ENCODE peak calls at places on chromosomes 11 and 22, in nine cellular contexts. X is esophagus squamous epithelium, E is right lobe of liver, K is IMR-90, N is HCT116, F is esophagus muscularis mucosa, T is ovary, W is A549, G is suprapubic skin. Q is an unnamed sample.

GRCh38 chr11:18721576-18722292 is 4.3 kb downstream of the IGSF22 start:
- DNase-seq in X (no peak), E (no peak), K (peak; percentile 34), N (peak; percentile 45), F (peak; percentile 93), T (peak; percentile 71), W (peak; percentile 64), G (no peak), Q (peak; percentile 40)

GRCh38 chr11:27995082-27995481 is 112.9 kb downstream of the KIF18A start:
- DNase-seq in X (no peak), E (no peak), K (peak; percentile 68), N (no peak), F (no peak), T (no peak), W (peak; percentile 68), G (no peak), Q (no peak)

GRCh38 chr22:28185130-28185529 is 266.1 kb upstream of the PITPNB start:
- DNase-seq in X (no peak), E (no peak), K (no peak), N (no peak), F (no peak), T (no peak), W (no peak), G (no peak), Q (no peak)

GRCh38 chr22:25357056-25357455 is 137.6 kb downstream of the CRYBB2 start:
- DNase-seq in X (no peak), E (peak; percentile 32), K (no peak), N (no peak), F (no peak), T (peak; percentile 7), W (no peak), G (peak; percentile 50), Q (no peak)

GRCh38 chr22:46749682-46750529 is 11.9 kb upstream of the CERK start:
- DNase-seq in X (no peak), E (peak; percentile 81), K (no peak), N (no peak), F (no peak), T (no peak), W (no peak), G (no peak), Q (no peak)

GRCh38 chr11:7614656-7615055 is 58.6 kb downstream of the CYB5R2 start:
- DNase-seq in X (no peak), E (no peak), K (no peak), N (no peak), F (no peak), T (no peak), W (no peak), G (no peak), Q (no peak)

GRCh38 chr11:123321641-123322040 is 108.4 kb upstream of the GRAMD1B start:
- DNase-seq in X (no peak), E (no peak), K (no peak), N (no peak), F (no peak), T (no peak), W (no peak), G (no peak), Q (no peak)

GRCh38 chr11:28581286-28582242 is 473.4 kb downstream of the METTL15 start:
- DNase-seq in X (no peak), E (no peak), K (peak; percentile 78), N (no peak), F (no peak), T (no peak), W (no peak), G (no peak), Q (no peak)

GRCh38 chr11:128926000-128926399 is 16.7 kb downstream of the TP53AIP1 start:
- DNase-seq in X (no peak), E (no peak), K (no peak), N (no peak), F (no peak), T (no peak), W (no peak), G (no peak), Q (no peak)

GRCh38 chr11:121199516-121199915 is 93.1 kb upstream of the SC5D start:
- DNase-seq in X (no peak), E (no peak), K (no peak), N (no peak), F (no peak), T (no peak), W (no peak), G (no peak), Q (no peak)

GRCh38 chr11:113401718-113402117 is 14.1 kb downstream of the ANKK1 start:
- DNase-seq in X (no peak), E (no peak), K (no peak), N (peak; percentile 32), F (no peak), T (no peak), W (peak; percentile 51), G (no peak), Q (peak; percentile 69)

GRCh38 chr11:45456686-45457085 is 170.5 kb upstream of the SYT13 start:
- DNase-seq in X (no peak), E (no peak), K (no peak), N (no peak), F (no peak), T (no peak), W (no peak), G (no peak), Q (no peak)

GRCh38 chr11:64141081-64141783 is 24.7 kb downstream of the MACROD1 start:
- DNase-seq in X (no peak), E (no peak), K (no peak), N (no peak), F (no peak), T (no peak), W (no peak), G (no peak), Q (no peak)

GRCh38 chr11:82846037-82846383 is 54.2 kb downstream of the PRCP start:
- DNase-seq in X (no peak), E (no peak), K (no peak), N (no peak), F (no peak), T (no peak), W (no peak), G (no peak), Q (no peak)

GRCh38 chr22:38411016-38411415 is 44.0 kb downstream of the KCNJ4 start:
- DNase-seq in X (no peak), E (no peak), K (no peak), N (no peak), F (peak; percentile 60), T (no peak), W (no peak), G (no peak), Q (no peak)

GRCh38 chr11:11449327-11449726 is 96.3 kb upstream of the CSNK2A3 start:
- DNase-seq in X (no peak), E (no peak), K (no peak), N (no peak), F (no peak), T (no peak), W (no peak), G (no peak), Q (no peak)

GRCh38 chr11:64745219-64745522 is 1.2 kb upstream of the RASGRP2 start:
- DNase-seq in X (peak; percentile 76), E (peak; percentile 79), K (no peak), N (no peak), F (no peak), T (peak; percentile 61), W (no peak), G (peak; percentile 89), Q (peak; percentile 64)

GRCh38 chr22:40178417-40179409 is 988 bp downstream of the TNRC6B start:
- DNase-seq in X (no peak), E (peak; percentile 55), K (peak; percentile 57), N (no peak), F (no peak), T (no peak), W (no peak), G (no peak), Q (no peak)

GRCh38 chr11:72582206-72583176 is 91.7 kb downstream of the PDE2A start:
- DNase-seq in X (no peak), E (no peak), K (no peak), N (no peak), F (no peak), T (no peak), W (no peak), G (peak; percentile 40), Q (no peak)

GRCh38 chr11:73818838-73819237 is 31.2 kb downstream of the MRPL48 start:
- DNase-seq in X (no peak), E (no peak), K (peak; percentile 55), N (no peak), F (no peak), T (no peak), W (no peak), G (no peak), Q (no peak)
- TF ChIP-seq POLR2A in X (no peak), E (no peak), K (no peak), N (no peak), F (no peak), T (no peak), W (no peak), G (no peak), Q (no peak)

DNA sequence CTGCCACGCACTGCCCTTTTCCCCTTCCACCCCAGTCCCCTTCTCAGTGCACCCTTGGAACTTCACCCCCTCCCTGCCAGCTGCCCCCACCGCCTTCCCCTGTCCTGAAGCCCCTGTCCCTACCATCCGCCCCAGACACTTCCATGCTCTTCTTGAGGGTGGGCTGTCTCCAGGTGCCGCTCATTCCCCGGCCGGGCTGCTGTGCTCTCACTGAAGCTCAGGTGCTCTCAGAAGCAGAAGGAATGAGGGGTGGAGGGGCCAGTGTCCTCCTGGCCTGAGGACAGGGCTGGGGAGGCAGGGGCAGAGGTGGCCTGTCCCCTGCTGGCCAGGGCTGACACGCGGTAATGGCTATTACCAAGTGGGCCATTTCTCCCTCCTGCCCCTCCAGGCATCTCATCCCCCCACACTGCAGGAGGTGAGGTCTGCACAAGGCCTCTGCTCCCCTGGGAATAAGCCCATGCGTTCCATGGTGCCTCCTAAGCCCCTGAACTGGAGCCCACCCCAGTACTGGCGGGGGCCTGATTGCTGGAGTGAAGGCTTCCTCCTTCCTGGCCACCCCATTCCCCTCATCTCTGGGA is 6.6 kb upstream of the BID start:
- DNase-seq in X (no peak), E (no peak), K (no peak), N (no peak), F (no peak), T (no peak), W (no peak), G (no peak), Q (no peak)
- H3K4me3 ChIP-seq in X (no peak overlapping the region), E (no peak overlapping the region), K (no peak overlapping the region), N (no peak overlapping the region), F (no peak overlapping the region), T (no peak overlapping the region), W (no peak overlapping the region), G (no peak overlapping the region), Q (no peak overlapping the region)

DNA sequence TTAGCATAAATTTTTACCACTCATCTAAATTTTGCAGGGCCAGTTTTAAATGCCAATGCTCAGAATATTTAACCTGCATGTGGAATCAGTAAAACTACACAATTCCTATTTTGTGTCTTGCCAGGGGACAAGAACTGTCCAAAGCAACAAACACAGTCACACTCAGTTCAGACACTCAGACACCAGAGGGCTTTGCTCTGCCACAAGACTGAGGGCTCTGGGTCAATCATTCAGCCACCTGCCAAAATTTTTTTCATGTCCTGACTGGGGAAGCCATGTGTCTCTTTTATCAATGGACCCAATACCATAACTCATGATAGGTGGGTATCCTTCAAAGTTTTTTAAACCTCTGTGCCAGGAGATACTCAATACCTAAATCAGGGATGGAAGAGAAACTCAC is 304.0 kb upstream of the ANO3 start:
- DNase-seq in X (no peak), E (no peak), K (no peak), N (no peak), F (no peak), T (no peak), W (no peak), G (no peak), Q (no peak)
- H3K27ac ChIP-seq in X (no peak overlapping the region), E (no peak overlapping the region), K (peak overlapping the region; percentile 83), N (no peak overlapping the region), F (no peak overlapping the region), T (no peak overlapping the region), W (no peak overlapping the region), G (no peak overlapping the region), Q (no peak overlapping the region)

GRCh38 chr11:118435893-118436624 is at the start of gene KMT2A:
- DNase-seq in X (peak; percentile 65), E (peak; percentile 99), K (peak; percentile 95), N (peak; percentile 90), F (peak; percentile 98), T (peak; percentile 100), W (peak; percentile 96), G (peak; percentile 97), Q (peak; percentile 98)
- TF ChIP-seq POLR2A in X (no peak), E (peak; percentile 36), K (no peak), N (peak; percentile 58), F (no peak), T (peak; percentile 50), W (peak; percentile 63), G (no peak), Q (peak; percentile 11)

Q was measured in adrenal gland.